ENCODE peak calls at places on chromosomes 5 and 9, in five cellular contexts. L is suprapubic skin, S is aorta, K is gastrocnemius medialis, C is neuronal stem cell. T is an unnamed sample. For H3K27me3, the result is how much of the 10 kb centered on the place peaks cover.

GRCh38 chr5:71939452-71939932 is 167.8 kb upstream of the MAP1B start:
- DNase-seq in L (no peak), C (no peak), S (no peak), K (no peak), T (no peak)

GRCh38 chr5:16345454-16345853 is 120.1 kb downstream of the ZNF622 start:
- DNase-seq in K (no peak), L (no peak), C (no peak), S (no peak), T (no peak)

GRCh38 chr5:108924457-108924961 is 176.8 kb downstream of the FER start:
- DNase-seq in S (no peak), C (no peak), L (no peak), K (no peak), T (no peak)

GRCh38 chr5:159451197-159452052 is 121.1 kb upstream of the IL12B start:
- DNase-seq in S (peak), L (no peak), C (no peak), K (peak), T (no peak)

GRCh38 chr5:78467744-78468357 is 107.4 kb downstream of the SCAMP1 start:
- DNase-seq in K (no peak), C (peak), L (no peak), S (no peak), T (no peak)

GRCh38 chr5:141713616-141714309 is 31.7 kb upstream of the ARAP3 start:
- DNase-seq in K (no peak), C (no peak), L (no peak), S (no peak), T (no peak)

GRCh38 chr5:111404270-111404769 is 108.0 kb downstream of the STARD4 start:
- DNase-seq in L (no peak), S (no peak), K (no peak), C (no peak), T (no peak)

GRCh38 chr5:125200842-125201373 is 454.5 kb upstream of the ZNF608 start:
- DNase-seq in C (no peak), S (no peak), K (no peak), L (no peak), T (no peak)

GRCh38 chr9:8734760-8735159 is 935.2 kb upstream of the DMAC1 start:
- DNase-seq in C (no peak), L (no peak), S (no peak), K (no peak), T (no peak)

DNA sequence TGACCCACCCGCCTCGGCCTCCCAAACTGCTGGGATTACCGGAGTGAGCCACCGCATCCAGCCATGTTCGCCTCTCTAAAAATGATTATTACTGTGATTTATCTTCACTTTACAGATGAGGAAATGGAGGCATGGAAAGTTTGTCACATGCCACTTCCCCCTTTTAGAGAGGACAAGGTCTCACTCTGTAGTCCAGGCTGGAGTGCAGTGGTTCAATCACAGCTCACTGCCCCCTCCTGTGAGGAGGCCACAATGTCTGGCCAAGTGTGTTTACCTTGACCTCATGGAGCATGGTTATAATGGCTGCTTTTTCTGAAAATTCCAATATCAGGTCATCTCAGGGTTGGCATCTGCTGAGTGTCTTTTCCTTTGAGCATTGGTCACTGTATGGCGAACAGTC is 6.7 kb downstream of the PRRT1B start:
- DNase-seq in C (no peak), K (no peak), L (no peak), S (no peak), T (no peak)
- H3K27me3 ChIP-seq in C (under half), K (half or more), L (half or more), S (under half), T (half or more)

DNA sequence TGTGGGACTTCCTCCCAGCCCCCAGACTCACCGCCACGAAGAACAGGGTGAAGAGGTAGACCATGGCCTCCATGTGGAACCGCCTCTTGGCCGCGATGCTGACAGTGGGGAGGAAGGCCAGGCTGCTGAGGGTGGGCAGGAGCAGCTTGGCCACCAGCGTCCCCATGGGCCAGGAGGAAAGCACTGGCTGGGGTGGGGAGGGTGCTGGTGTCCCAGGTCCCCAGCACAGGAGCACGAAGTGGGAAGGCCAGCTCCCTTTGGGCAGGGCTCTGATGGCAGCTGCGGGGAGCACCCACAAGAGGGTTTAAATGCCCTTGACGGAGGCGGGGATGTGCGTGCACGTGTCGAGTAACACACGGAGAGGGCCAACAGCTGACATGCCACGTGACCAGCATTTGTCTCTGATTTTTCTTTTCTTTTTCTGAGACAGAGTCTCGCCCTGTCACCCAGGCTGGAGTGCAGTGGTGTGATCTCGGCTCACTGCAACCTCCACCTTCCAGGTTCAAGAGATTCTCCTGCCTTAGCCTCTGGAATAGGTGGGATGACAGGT is at the start of gene MYMK:
- DNase-seq in L (no peak), C (no peak), S (no peak), K (no peak), T (no peak)
- H3K27me3 ChIP-seq in L (under half), C (under half), S (under half), K (under half), T (under half)

GRCh38 chr9:38185647-38186371 is 116.8 kb upstream of the SHB start:
- DNase-seq in S (no peak), C (no peak), K (no peak), L (no peak), T (no peak)

GRCh38 chr9:38183994-38184568 is 115.1 kb upstream of the SHB start:
- DNase-seq in L (no peak), S (no peak), K (no peak), C (no peak), T (no peak)

GRCh38 chr9:38181866-38182265 is 112.8 kb upstream of the SHB start:
- DNase-seq in K (no peak), L (no peak), S (no peak), C (no peak), T (no peak)

GRCh38 chr9:38182321-38182720 is 113.3 kb upstream of the SHB start:
- DNase-seq in L (no peak), S (no peak), K (no peak), C (no peak), T (no peak)

GRCh38 chr9:38186372-38187115 is 117.5 kb upstream of the SHB start:
- DNase-seq in K (no peak), C (no peak), S (no peak), L (no peak), T (no peak)
- H3K27me3 ChIP-seq in K (under half), C (under half), S (under half), L (under half), T (under half)

GRCh38 chr9:21402387-21403247 is 6.3 kb upstream of the IFNA8 start:
- DNase-seq in S (no peak), C (peak), K (no peak), L (no peak), T (no peak)
- H3K27me3 ChIP-seq in S (under half), C (half or more), K (under half), L (under half), T (half or more)

DNA sequence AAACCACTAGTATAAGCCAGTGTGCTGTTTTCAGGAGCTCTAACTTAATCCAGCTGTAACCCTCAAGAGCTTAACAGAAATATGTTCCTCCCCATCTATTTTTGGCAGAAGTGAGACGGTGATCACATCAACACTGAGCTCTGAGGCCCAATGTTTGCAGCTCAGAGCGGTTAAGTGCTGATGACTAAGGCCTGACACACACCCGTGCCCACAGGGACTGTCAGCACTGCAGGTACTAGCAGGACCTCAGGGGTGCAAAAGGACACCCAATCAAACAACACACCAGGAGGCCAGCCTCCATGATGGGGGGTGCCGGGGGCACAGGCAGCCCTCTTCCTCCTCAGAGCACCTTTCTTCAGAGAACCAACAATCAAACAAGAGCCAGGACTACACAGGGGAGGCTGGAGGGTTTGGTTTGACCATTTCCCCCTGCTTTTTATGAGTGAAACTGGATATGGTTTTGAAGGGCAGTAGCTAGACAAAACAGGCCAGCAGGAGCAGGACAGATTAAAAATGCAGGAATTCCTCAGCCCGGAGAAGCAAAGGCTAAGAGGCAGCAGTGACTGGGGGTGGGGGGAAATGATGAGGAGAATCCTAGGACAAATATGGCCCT is 61.3 kb downstream of the RAPGEF1 start:
- DNase-seq in S (peak), C (peak), K (peak), L (no peak), T (peak)
- H3K27me3 ChIP-seq in S (under half), C (under half), K (under half), L (under half), T (under half)

DNA sequence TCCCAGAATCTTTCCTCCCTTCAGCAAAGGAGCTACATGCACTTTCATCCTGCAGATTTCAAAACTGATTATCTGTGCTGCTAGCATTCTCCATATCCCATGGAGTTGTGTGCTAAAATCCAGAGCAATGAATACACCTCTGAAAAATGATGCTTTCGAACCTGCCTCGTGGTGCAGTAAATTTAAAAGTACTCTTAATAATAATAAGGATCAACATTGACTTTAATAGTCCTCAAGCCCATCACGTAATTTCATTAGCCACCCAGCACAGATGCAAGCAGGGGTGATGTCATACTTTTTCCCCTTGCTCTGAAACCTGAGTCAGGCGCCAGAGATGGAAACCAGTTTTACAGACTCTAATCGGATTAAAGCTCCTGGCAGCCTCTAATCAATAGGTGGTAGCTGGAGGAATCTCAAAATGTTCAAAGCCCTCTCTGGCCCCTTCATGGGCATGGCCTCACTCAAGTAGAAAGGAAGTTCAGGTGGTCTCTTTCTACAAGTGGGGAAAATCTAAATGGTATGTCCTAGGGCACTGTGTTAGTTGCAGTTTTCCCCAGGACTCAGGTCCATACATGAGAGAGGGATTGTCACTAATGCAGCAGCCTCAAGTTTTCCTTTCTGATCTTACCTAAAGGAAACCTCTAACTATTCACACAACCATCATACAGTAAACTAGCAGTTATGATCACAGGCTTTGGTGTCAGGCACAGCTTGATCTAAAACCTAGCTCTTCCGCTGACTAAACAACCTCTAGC is 221.5 kb upstream of the SLC30A5 start:
- DNase-seq in C (peak), L (no peak), S (no peak), K (no peak), T (no peak)
- H3K27me3 ChIP-seq in C (under half), L (under half), S (under half), K (under half), T (under half)

GRCh38 chr5:151347364-151347763 is at the start of gene SLC36A2:
- DNase-seq in L (no peak), S (no peak), K (peak), C (no peak), T (no peak)
- H3K27me3 ChIP-seq in L (under half), S (under half), K (under half), C (under half), T (under half)

GRCh38 chr9:131788851-131789250 is 49.0 kb upstream of the RAPGEF1 start:
- DNase-seq in S (no peak), C (no peak), L (no peak), K (no peak), T (no peak)

GRCh38 chr9:131787838-131788237 is 48.0 kb upstream of the RAPGEF1 start:
- DNase-seq in L (no peak), K (no peak), C (no peak), S (no peak), T (no peak)

GRCh38 chr9:131781069-131781468 is 41.2 kb upstream of the RAPGEF1 start:
- DNase-seq in S (no peak), L (no peak), K (no peak), C (no peak), T (no peak)

GRCh38 chr9:131784882-131785281 is 45.0 kb upstream of the RAPGEF1 start:
- DNase-seq in L (no peak), C (no peak), S (no peak), K (no peak), T (no peak)
- H3K27me3 ChIP-seq in L (half or more), C (under half), S (under half), K (under half), T (half or more)

GRCh38 chr9:97769208-97769607 is 72.1 kb upstream of the XPA start:
- DNase-seq in K (no peak), L (no peak), C (no peak), S (no peak), T (no peak)
- H3K27me3 ChIP-seq in K (under half), L (under half), C (under half), S (under half), T (half or more)

GRCh38 chr9:21770877-21771560 is 31.4 kb upstream of the MTAP start:
- DNase-seq in C (no peak), K (no peak), L (no peak), S (no peak), T (no peak)

GRCh38 chr9:21762064-21762463 is 40.4 kb upstream of the MTAP start:
- DNase-seq in C (no peak), L (no peak), S (no peak), K (no peak), T (no peak)

GRCh38 chr9:21761309-21761901 is 41.0 kb upstream of the MTAP start:
- DNase-seq in C (no peak), S (no peak), K (no peak), L (no peak), T (no peak)

GRCh38 chr9:21764736-21765245 is 37.6 kb upstream of the MTAP start:
- DNase-seq in S (no peak), C (no peak), K (no peak), L (no peak), T (no peak)

DNA sequence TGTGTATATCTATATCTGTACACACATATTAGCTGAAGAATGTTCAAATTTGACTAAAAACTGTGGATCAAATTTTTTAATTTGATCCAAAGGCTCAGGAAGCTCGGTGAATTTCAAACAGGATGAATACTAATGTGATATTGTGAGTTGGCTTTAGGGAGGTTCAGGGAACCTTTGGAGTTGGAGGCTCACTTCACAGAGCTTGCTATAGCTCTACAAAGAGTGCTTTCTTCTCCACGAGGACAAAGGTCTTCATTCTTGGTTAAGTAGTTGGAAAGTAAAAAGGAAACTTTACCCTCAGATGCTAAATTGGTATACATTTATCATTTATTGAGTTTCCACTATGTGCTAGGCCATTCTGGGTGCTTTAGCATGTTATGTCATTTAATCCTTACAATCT is 36.3 kb upstream of the MTAP start:
- DNase-seq in L (no peak), C (no peak), S (no peak), K (no peak), T (no peak)
- H3K27me3 ChIP-seq in L (under half), C (under half), S (under half), K (under half), T (under half)

T was measured in left ventricle myocardium inferior.